ENCODE peak calls at places on chromosomes 4 and X, in six cellular contexts. Z, X, L, S, B and E are unnamed samples.
A peak's percentile ranks its signal among the peaks of the same experiment; 100 is the strongest.

GRCh38 chrX:53153581-53153980 is 59.6 kb downstream of the KANTR start:
- DNase-seq in Z (no peak), X (no peak), L (no peak), S (no peak), B (no peak), E (no peak)

GRCh38 chrX:71514367-71515038 is 18.4 kb upstream of the OGT start:
- DNase-seq in Z (no peak), X (no peak), L (no peak), S (no peak), B (no peak), E (no peak)

GRCh38 chr4:47668810-47669408 is 169.0 kb downstream of the CORIN start:
- DNase-seq in Z (no peak), X (peak; percentile 38), L (peak; percentile 17), S (no peak), B (peak; percentile 32), E (no peak)

GRCh38 chrX:114798902-114799301 is 215.0 kb downstream of the HTR2C start:
- DNase-seq in Z (no peak), X (peak; percentile 23), L (no peak), S (no peak), B (no peak), E (no peak)

GRCh38 chrX:38279188-38279587 is 48.1 kb downstream of the RPGR start:
- DNase-seq in Z (no peak), X (no peak), L (no peak), S (no peak), B (peak; percentile 2), E (no peak)

GRCh38 chrX:18964026-18964425 is 19.9 kb downstream of the PHKA2 start:
- DNase-seq in Z (no peak), X (peak; percentile 8), L (no peak), S (no peak), B (no peak), E (no peak)

GRCh38 chr4:7650606-7651400 is 216.1 kb upstream of the PSAPL1 start:
- DNase-seq in Z (no peak), X (peak; percentile 25), L (no peak), S (peak; percentile 60), B (no peak), E (no peak)

GRCh38 chr4:100103671-100104070 is 86.6 kb downstream of the DDIT4L start:
- DNase-seq in Z (no peak), X (no peak), L (no peak), S (no peak), B (no peak), E (no peak)

GRCh38 chr4:41258783-41259182 is 2.1 kb downstream of the UCHL1 start:
- DNase-seq in Z (no peak), X (peak; percentile 38), L (no peak), S (no peak), B (peak; percentile 18), E (peak; percentile 56)

GRCh38 chr4:143667461-143667860 is 33.0 kb downstream of the FREM3 start:
- DNase-seq in Z (no peak), X (no peak), L (no peak), S (no peak), B (no peak), E (no peak)

GRCh38 chrX:11341274-11342256 is 48.4 kb downstream of the AMELX start:
- DNase-seq in Z (peak; percentile 19), X (peak; percentile 75), L (peak; percentile 27), S (peak; percentile 72), B (no peak), E (no peak)

GRCh38 chr4:143185253-143186107 is 763 bp downstream of the USP38 start:
- DNase-seq in Z (no peak), X (peak; percentile 48), L (peak; percentile 42), S (no peak), B (peak; percentile 16), E (peak; percentile 46)

GRCh38 chr4:8176547-8177399 is 18.2 kb upstream of the ABLIM2 start:
- DNase-seq in Z (no peak), X (peak; percentile 51), L (no peak), S (peak; percentile 68), B (peak; percentile 65), E (no peak)

GRCh38 chr4:85459736-85460135 is 15.2 kb upstream of the ARHGAP24 start:
- DNase-seq in Z (no peak), X (no peak), L (peak; percentile 56), S (no peak), B (no peak), E (no peak)

GRCh38 chr4:176949022-176949421 is 156.3 kb upstream of the VEGFC start:
- DNase-seq in Z (no peak), X (no peak), L (no peak), S (peak; percentile 62), B (no peak), E (no peak)

GRCh38 chrX:154310991-154311541 is 15.5 kb downstream of the TKTL1 start:
- DNase-seq in Z (no peak), X (no peak), L (no peak), S (no peak), B (no peak), E (no peak)

GRCh38 chrX:8027876-8028275 is 100.7 kb upstream of the PNPLA4 start:
- DNase-seq in Z (no peak), X (no peak), L (no peak), S (no peak), B (no peak), E (no peak)

GRCh38 chr4:169847171-169847570 is 89.4 kb upstream of the HPF1 start:
- DNase-seq in Z (no peak), X (no peak), L (no peak), S (no peak), B (no peak), E (no peak)

GRCh38 chrX:30141966-30142365 is 73.4 kb upstream of the MAGEB2 start:
- DNase-seq in Z (no peak), X (peak; percentile 24), L (no peak), S (no peak), B (peak; percentile 27), E (no peak)

GRCh38 chrX:22057667-22058066 is 25.5 kb downstream of the PHEX start:
- DNase-seq in Z (no peak), X (no peak), L (no peak), S (no peak), B (no peak), E (no peak)

GRCh38 chr4:84966382-84967291 is at the start of gene WDFY3:
- DNase-seq in Z (peak; percentile 70), X (peak; percentile 89), L (peak; percentile 89), S (peak; percentile 91), B (peak; percentile 58), E (peak; percentile 87)

GRCh38 chr4:177128306-177128705 is 181.4 kb upstream of the NEIL3 start:
- DNase-seq in Z (no peak), X (peak; percentile 78), L (no peak), S (no peak), B (no peak), E (no peak)

GRCh38 chr4:40209401-40209800 is 12.6 kb downstream of the RHOH start:
- DNase-seq in Z (no peak), X (no peak), L (no peak), S (no peak), B (no peak), E (no peak)

GRCh38 chrX:3820170-3820569 is 106.7 kb upstream of the PRKX start:
- DNase-seq in Z (no peak), X (peak; percentile 82), L (no peak), S (no peak), B (no peak), E (no peak)

GRCh38 chrX:9942086-9942485 is 25.1 kb upstream of the CLDN34 start:
- DNase-seq in Z (no peak), X (no peak), L (no peak), S (no peak), B (no peak), E (no peak)

GRCh38 chrX:68901512-68901911 is 72.7 kb downstream of the EFNB1 start:
- DNase-seq in Z (no peak), X (no peak), L (no peak), S (no peak), B (no peak), E (no peak)

GRCh38 chr4:40446785-40447184 is 111.7 kb downstream of the CHRNA9 start:
- DNase-seq in Z (no peak), X (peak; percentile 77), L (no peak), S (no peak), B (no peak), E (no peak)

GRCh38 chr4:90419124-90419711 is 292.0 kb downstream of the CCSER1 start:
- DNase-seq in Z (no peak), X (peak; percentile 38), L (no peak), S (no peak), B (peak; percentile 16), E (no peak)

GRCh38 chr4:1502501-1502886 is 96.3 kb upstream of the NKX1-1 start:
- DNase-seq in Z (no peak), X (no peak), L (no peak), S (peak; percentile 52), B (no peak), E (peak; percentile 16)

GRCh38 chrX:12489341-12489740 is 301.9 kb upstream of the PRPS2 start:
- DNase-seq in Z (no peak), X (no peak), L (no peak), S (no peak), B (no peak), E (no peak)

GRCh38 chr4:11842620-11843263 is 414.0 kb upstream of the HS3ST1 start:
- DNase-seq in Z (no peak), X (no peak), L (no peak), S (no peak), B (no peak), E (no peak)

GRCh38 chr4:89298788-89299152 is 8.8 kb downstream of the GPRIN3 start:
- DNase-seq in Z (no peak), X (peak; percentile 28), L (no peak), S (no peak), B (no peak), E (no peak)
- H3K27ac ChIP-seq in Z (peak overlapping the region; percentile 67), X (no peak overlapping the region), L (peak overlapping the region; percentile 18), S (peak overlapping the region; percentile 53), B (no peak overlapping the region), E (peak overlapping the region; percentile 34)

DNA sequence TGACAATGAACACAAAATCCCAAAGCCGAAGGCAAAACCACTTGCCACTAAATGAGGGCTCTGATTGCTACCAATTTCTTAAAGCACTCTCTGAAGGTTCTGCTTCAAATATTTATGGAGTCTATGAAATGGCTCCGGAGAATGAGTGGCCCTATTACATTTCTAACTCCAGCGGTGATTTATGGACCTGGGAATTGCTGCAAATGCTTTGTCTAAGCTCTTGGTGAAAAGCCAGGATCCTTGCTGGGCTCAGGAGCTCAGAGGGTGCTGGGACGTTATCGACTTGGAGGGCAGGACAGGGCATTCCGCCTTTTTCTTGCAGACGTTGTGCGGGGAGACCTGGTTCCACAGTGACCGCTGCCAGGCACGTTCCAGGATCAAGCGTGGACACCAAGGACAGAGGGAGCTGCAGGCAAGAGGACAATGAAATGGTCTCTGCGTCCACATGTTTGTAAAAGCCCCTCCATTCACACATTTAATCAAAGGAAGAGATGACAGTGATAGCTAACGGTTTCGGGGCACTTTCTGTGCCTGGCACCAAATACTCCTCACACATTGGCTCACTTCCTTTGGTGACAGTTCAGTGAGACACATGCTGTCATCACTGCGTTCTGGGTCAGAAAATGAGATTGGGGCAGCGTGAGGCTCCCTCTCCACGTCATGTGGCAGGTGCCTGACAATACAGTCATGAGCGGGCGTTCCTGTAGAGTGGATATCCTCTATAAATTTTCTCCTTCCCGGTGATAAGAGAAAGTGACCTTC is 58.8 kb downstream of the C4orf50 start:
- DNase-seq in Z (no peak), X (no peak), L (no peak), S (peak; percentile 49), B (no peak), E (no peak)
- TF ChIP-seq CTCF in Z (no peak), X (no peak), L (no peak), S (no peak), B (no peak), E (no peak)

GRCh38 chrX:45711231-45711630 is 510.6 kb upstream of the DIPK2B start:
- DNase-seq in Z (no peak), X (peak; percentile 45), L (no peak), S (no peak), B (no peak), E (no peak)
- H3K27ac ChIP-seq in Z (no peak overlapping the region), X (peak overlapping the region; percentile 93), L (no peak overlapping the region), S (no peak overlapping the region), B (no peak overlapping the region), E (no peak overlapping the region)

GRCh38 chr4:15144249-15144966 is 142.1 kb downstream of the CPEB2 start:
- DNase-seq in Z (no peak), X (no peak), L (no peak), S (no peak), B (no peak), E (peak; percentile 64)
- TF ChIP-seq CTCF in Z (no peak), X (no peak), L (no peak), S (no peak), B (peak; percentile 30), E (no peak)